ENCODE peak calls at places on chromosomes 16 and 17, in four cellular contexts. M is spleen, V is uterus, C is mucosa of descending colon. D is an unnamed sample.
A peak's percentile ranks its signal among the peaks of the same experiment; 100 is the strongest.

GRCh38 chr17:6574689-6575595 is 18.6 kb upstream of the PITPNM3 start:
- DNase-seq in V (no peak), M (peak; percentile 85), C (peak; percentile 33), D (no peak)

GRCh38 chr17:62064029-62064790 is 868 bp downstream of the MED13 start:
- DNase-seq in C (peak; percentile 29), M (no peak), V (no peak), D (no peak)

GRCh38 chr16:56506941-56507340 is 12.9 kb downstream of the BBS2 start:
- DNase-seq in C (no peak), M (no peak), V (no peak), D (no peak)

GRCh38 chr16:12091569-12092346 is 115.2 kb downstream of the SNX29 start:
- DNase-seq in M (peak; percentile 43), C (no peak), V (no peak), D (no peak)

GRCh38 chr17:34146440-34147043 is 108.5 kb upstream of the CCL2 start:
- DNase-seq in V (no peak), C (peak; percentile 81), M (no peak), D (peak; percentile 8)

GRCh38 chr17:16516594-16517018 is 24.6 kb upstream of the LRRC75A start:
- DNase-seq in V (peak; percentile 52), C (no peak), M (no peak), D (no peak)

GRCh38 chr17:43732961-43733360 is 25.6 kb downstream of the SOST start:
- DNase-seq in M (no peak), V (no peak), C (no peak), D (no peak)

GRCh38 chr16:13391337-13391736 is 489.9 kb downstream of the SHISA9 start:
- DNase-seq in M (no peak), C (no peak), V (no peak), D (no peak)

GRCh38 chr16:85819245-85819644 is 19.8 kb downstream of the COX4I1 start:
- DNase-seq in M (peak; percentile 93), C (peak; percentile 96), V (peak; percentile 42), D (peak; percentile 58)

GRCh38 chr16:81443688-81444447 is 740 bp upstream of the CMIP start:
- DNase-seq in V (peak; percentile 52), M (peak; percentile 93), C (peak; percentile 55), D (no peak)

GRCh38 chr17:66275651-66276050 is 26.8 kb upstream of the PRKCA start:
- DNase-seq in C (no peak), M (no peak), V (no peak), D (no peak)

GRCh38 chr16:66247516-66248089 is 118.9 kb upstream of the CDH5 start:
- DNase-seq in C (peak; percentile 26), V (peak; percentile 59), M (no peak), D (no peak)

GRCh38 chr17:14664511-14664910 is 363.6 kb downstream of the HS3ST3B1 start:
- DNase-seq in C (no peak), V (no peak), M (no peak), D (no peak)

GRCh38 chr17:40113110-40113960 is 8.4 kb upstream of the MSL1 start:
- DNase-seq in M (peak; percentile 96), V (peak; percentile 96), C (peak; percentile 97), D (peak; percentile 95)

GRCh38 chr16:81633147-81633619 is 145.9 kb upstream of the PLCG2 start:
- DNase-seq in V (no peak), M (no peak), C (no peak), D (no peak)

GRCh38 chr16:75455677-75456076 is 8.8 kb downstream of the TMEM170A start:
- DNase-seq in C (no peak), M (no peak), V (no peak), D (peak; percentile 47)

GRCh38 chr16:50297301-50298074 is 31.1 kb downstream of the ADCY7 start:
- DNase-seq in V (no peak), C (no peak), M (peak; percentile 67), D (no peak)

GRCh38 chr17:50308666-50309065 is 34.4 kb downstream of the TMEM92 start:
- DNase-seq in M (no peak), C (no peak), V (no peak), D (no peak)

GRCh38 chr16:48158296-48158695 is 2.5 kb upstream of the ABCC12 start:
- DNase-seq in C (no peak), V (no peak), M (no peak), D (no peak)

GRCh38 chr17:42198897-42199296 is 4.6 kb upstream of the GHDC start:
- DNase-seq in M (peak; percentile 83), C (peak; percentile 19), V (no peak), D (no peak)

GRCh38 chr17:17935321-17936271 is 36.6 kb downstream of the TOM1L2 start:
- DNase-seq in M (no peak), V (no peak), C (peak; percentile 54), D (no peak)

GRCh38 chr16:75343311-75343710 is 90.0 kb downstream of the CFDP1 start:
- DNase-seq in C (no peak), V (no peak), M (no peak), D (no peak)

GRCh38 chr16:83137326-83137770 is 510.6 kb downstream of the CDH13 start:
- DNase-seq in M (no peak), C (peak; percentile 41), V (peak; percentile 33), D (no peak)

GRCh38 chr17:40326014-40326831 is 17.2 kb downstream of the RARA start:
- DNase-seq in V (no peak), C (no peak), M (peak; percentile 86), D (no peak)

GRCh38 chr16:4653981-4654380 is 29.4 kb downstream of the MGRN1 start:
- DNase-seq in C (peak; percentile 85), M (no peak), V (no peak), D (no peak)

GRCh38 chr17:4988168-4988567 is 693 bp upstream of the CAMTA2 start:
- DNase-seq in M (no peak), C (no peak), V (peak; percentile 40), D (no peak)

GRCh38 chr17:32865141-32865540 is 11.8 kb downstream of the MYO1D start:
- DNase-seq in C (no peak), V (no peak), M (no peak), D (peak; percentile 16)

GRCh38 chr17:28333083-28333746 is 2.1 kb downstream of the IFT20 start:
- DNase-seq in V (no peak), M (no peak), C (no peak), D (no peak)

GRCh38 chr16:29021471-29021870 is 36.6 kb downstream of the LAT start:
- DNase-seq in V (no peak), C (no peak), M (peak; percentile 14), D (no peak)

GRCh38 chr16:5582529-5582928 is 484.9 kb upstream of the EEF2KMT start:
- DNase-seq in M (no peak), V (no peak), C (no peak), D (no peak)

GRCh38 chr16:69787883-69788282 is 25.8 kb downstream of the WWP2 start:
- DNase-seq in M (no peak), V (no peak), C (peak; percentile 21), D (no peak)

GRCh38 chr16:69840975-69841374 is 78.8 kb downstream of the WWP2 start:
- DNase-seq in V (no peak), C (peak; percentile 82), M (no peak), D (no peak)

GRCh38 chr17:32926183-32926582 is 1.8 kb upstream of the TMEM98 start:
- DNase-seq in V (no peak), C (no peak), M (no peak), D (no peak)

GRCh38 chr16:52573365-52574104 is 26.6 kb upstream of the TOX3 start:
- DNase-seq in M (no peak), V (no peak), C (peak; percentile 74), D (no peak)

GRCh38 chr16:3514621-3515020 is 13.8 kb downstream of the CLUAP1 start:
- DNase-seq in V (no peak), M (no peak), C (no peak), D (no peak)

GRCh38 chr17:38851434-38851833 is 2.1 kb downstream of the RPL23 start:
- DNase-seq in M (no peak), C (no peak), V (no peak), D (no peak)

GRCh38 chr17:38848557-38848891 is 5.0 kb downstream of the RPL23 start:
- DNase-seq in C (no peak), M (no peak), V (no peak), D (no peak)

GRCh38 chr17:38852771-38853291 is 690 bp downstream of the RPL23 start:
- DNase-seq in C (peak; percentile 15), M (no peak), V (no peak), D (no peak)

GRCh38 chr17:38848939-38849563 is 4.5 kb downstream of the RPL23 start:
- DNase-seq in V (no peak), M (no peak), C (no peak), D (no peak)

GRCh38 chr17:38850374-38850773 is 3.1 kb downstream of the RPL23 start:
- DNase-seq in C (no peak), V (no peak), M (no peak), D (no peak)
- H3K36me3 ChIP-seq in C (peaks cover 3% of the 10 kb centered on the region), V (no peaks in the 10 kb centered on the region), M (peaks cover 60% of the 10 kb centered on the region), D (peaks cover 70% of the 10 kb centered on the region)

GRCh38 chr17:47663997-47664941 is 14.6 kb downstream of the KPNB1 start:
- DNase-seq in C (peak; percentile 77), V (peak; percentile 35), M (peak; percentile 82), D (peak; percentile 76)
- H3K4me3 ChIP-seq in C (no peak overlapping the region), V (no peak overlapping the region), M (no peak overlapping the region), D (no peak overlapping the region)

GRCh38 chr17:46191332-46192210 is 1.7 kb downstream of the KANSL1 start:
- DNase-seq in M (no peak), C (peak; percentile 65), V (no peak), D (peak; percentile 39)

GRCh38 chr17:46192484-46193245 is 564 bp downstream of the KANSL1 start:
- DNase-seq in C (peak; percentile 75), M (peak; percentile 93), V (peak; percentile 75), D (peak; percentile 78)

GRCh38 chr17:46190763-46191162 is 2.5 kb downstream of the KANSL1 start:
- DNase-seq in C (no peak), M (no peak), V (no peak), D (no peak)

GRCh38 chr17:46193246-46193625 is at the start of gene KANSL1:
- DNase-seq in C (peak; percentile 86), V (peak; percentile 89), M (peak; percentile 99), D (peak; percentile 93)

DNA sequence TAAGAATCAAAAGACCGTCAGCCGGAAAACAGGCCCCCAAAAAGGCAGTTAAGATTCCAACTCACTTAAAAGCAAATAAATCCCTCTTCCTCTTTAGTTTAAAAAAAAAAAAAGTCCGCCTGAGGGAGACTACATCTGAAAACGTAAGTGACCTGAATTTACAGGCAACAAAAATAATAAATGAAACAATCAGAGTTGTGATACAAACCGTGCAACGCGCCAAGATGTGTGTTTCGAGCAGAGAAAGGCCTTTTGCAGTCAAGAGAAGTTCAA is 1.1 kb downstream of the KANSL1 start:
- DNase-seq in V (no peak), C (no peak), M (no peak), D (no peak)
- H3K4me1 ChIP-seq in V (peaks cover 4% of the 10 kb centered on the region), C (peaks cover 15% of the 10 kb centered on the region), M (peaks cover 55% of the 10 kb centered on the region), D (peaks cover 27% of the 10 kb centered on the region)

GRCh38 chr17:7589891-7590611 is at the start of gene SOX15:
- DNase-seq in V (no peak), C (no peak), M (no peak), D (no peak)

GRCh38 chr17:7592422-7593021 is 2.6 kb upstream of the SOX15 start:
- DNase-seq in M (no peak), C (no peak), V (no peak), D (no peak)

GRCh38 chr17:7590743-7591142 is 849 bp upstream of the SOX15 start:
- DNase-seq in C (no peak), M (no peak), V (no peak), D (no peak)

GRCh38 chr17:7591596-7591995 is 1.7 kb upstream of the SOX15 start:
- DNase-seq in V (no peak), M (no peak), C (no peak), D (no peak)

GRCh38 chr17:7593296-7593695 is 3.4 kb upstream of the SOX15 start:
- DNase-seq in C (no peak), M (no peak), V (no peak), D (no peak)
- H3K36me3 ChIP-seq in C (peaks cover 20% of the 10 kb centered on the region), M (peaks cover 71% of the 10 kb centered on the region), V (no peaks in the 10 kb centered on the region), D (peaks cover 92% of the 10 kb centered on the region)

GRCh38 chr17:3929764-3930163 is 13.5 kb upstream of the P2RX1 start:
- DNase-seq in M (no peak), V (no peak), C (no peak), D (no peak)
- H3K4me3 ChIP-seq in M (no peak overlapping the region), V (no peak overlapping the region), C (no peak overlapping the region), D (no peak overlapping the region)

D was measured in HAP-1.